ENCODE peak calls at places on chromosomes 3 and 15, in six cellular contexts. K is endothelial cell of umbilical vein, I is spleen, Q is body of pancreas, C is esophagus muscularis mucosa, U is heart left ventricle. W is an unnamed sample.

GRCh38 chr3:142857056-142857455 is 31.8 kb downstream of the PCOLCE2 start:
- DNase-seq in K (no peak), I (no peak), Q (peak), C (no peak), U (peak), W (peak)

GRCh38 chr15:101053261-101053660 is 134.1 kb downstream of the LRRK1 start:
- DNase-seq in K (no peak), I (peak), Q (no peak), C (peak), U (no peak), W (no peak)

GRCh38 chr3:195072916-195073564 is 197.9 kb downstream of the XXYLT1 start:
- DNase-seq in K (no peak), I (peak), Q (no peak), C (no peak), U (peak), W (no peak)

GRCh38 chr3:88149146-88149515 is 628 bp upstream of the C3orf38 start:
- DNase-seq in K (no peak), I (no peak), Q (no peak), C (no peak), U (no peak), W (no peak)

GRCh38 chr3:172213168-172213567 is 173.8 kb downstream of the FNDC3B start:
- DNase-seq in K (no peak), I (no peak), Q (no peak), C (no peak), U (no peak), W (no peak)

GRCh38 chr3:135929670-135930069 is 35.9 kb upstream of the PPP2R3A start:
- DNase-seq in K (no peak), I (no peak), Q (peak), C (peak), U (peak), W (peak)

GRCh38 chr3:112089956-112090898 is 4.0 kb downstream of the C3orf52 start:
- DNase-seq in K (peak), I (no peak), Q (no peak), C (no peak), U (no peak), W (no peak)

GRCh38 chr3:73520931-73521461 is 103.7 kb downstream of the PDZRN3 start:
- DNase-seq in K (no peak), I (no peak), Q (no peak), C (peak), U (no peak), W (no peak)

GRCh38 chr3:152745677-152746076 is 89.3 kb upstream of the P2RY1 start:
- DNase-seq in K (no peak), I (no peak), Q (no peak), C (no peak), U (no peak), W (no peak)

GRCh38 chr3:118501152-118501551 is 533.5 kb downstream of the IGSF11 start:
- DNase-seq in K (peak), I (no peak), Q (peak), C (no peak), U (peak), W (peak)

GRCh38 chr15:80739919-80740318 is 39.3 kb upstream of the CEMIP start:
- DNase-seq in K (no peak), I (no peak), Q (no peak), C (no peak), U (no peak), W (no peak)

GRCh38 chr3:11091791-11092190 is 62.5 kb upstream of the HRH1 start:
- DNase-seq in K (no peak), I (no peak), Q (no peak), C (no peak), U (no peak), W (no peak)

GRCh38 chr3:143121240-143122088 is 1.9 kb downstream of the CHST2 start:
- DNase-seq in K (peak), I (peak), Q (peak), C (peak), U (peak), W (peak)

GRCh38 chr3:20197775-20198174 is 11.8 kb upstream of the SGO1 start:
- DNase-seq in K (no peak), I (no peak), Q (no peak), C (no peak), U (no peak), W (no peak)

GRCh38 chr3:72158639-72159005 is 373.7 kb upstream of the PROK2 start:
- DNase-seq in K (no peak), I (no peak), Q (no peak), C (no peak), U (no peak), W (no peak)

GRCh38 chr15:94177112-94177511 is 54.2 kb upstream of the MCTP2 start:
- DNase-seq in K (no peak), I (no peak), Q (no peak), C (no peak), U (no peak), W (no peak)

GRCh38 chr3:187782008-187782407 is 36.7 kb upstream of the BCL6 start:
- DNase-seq in K (no peak), I (no peak), Q (no peak), C (no peak), U (no peak), W (no peak)

GRCh38 chr3:159672728-159673471 is 315.7 kb upstream of the IL12A start:
- DNase-seq in K (no peak), I (no peak), Q (no peak), C (peak), U (no peak), W (no peak)

GRCh38 chr15:98292442-98293240 is 332.1 kb downstream of the ARRDC4 start:
- DNase-seq in K (peak), I (no peak), Q (peak), C (no peak), U (peak), W (peak)

DNA sequence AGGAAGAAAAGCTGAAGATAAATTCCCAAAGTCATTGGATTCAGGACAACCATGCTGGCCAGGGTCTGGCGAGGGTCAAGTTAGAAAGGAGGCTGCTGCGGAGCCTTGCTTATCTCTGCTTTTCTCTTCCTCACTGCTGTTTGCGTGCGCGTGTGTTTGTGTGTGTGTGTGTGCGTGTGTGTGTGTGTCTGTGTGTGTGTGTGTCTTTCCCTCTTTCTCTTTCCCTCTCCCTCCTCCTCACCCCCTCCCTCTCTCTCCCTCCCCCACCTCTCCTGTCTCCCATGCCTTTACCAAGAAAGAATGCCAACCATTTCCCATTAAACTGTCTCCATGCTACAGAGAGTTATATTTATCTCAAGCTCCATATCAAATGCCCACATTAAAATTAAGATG is at the start of gene COLQ:
- DNase-seq in K (no peak), I (no peak), Q (no peak), C (no peak), U (no peak), W (no peak)
- H3K4me3 ChIP-seq in K (no peak), I (no peak), Q (no peak), C (no peak), U (peak), W (no peak)

GRCh38 chr3:107431298-107432012 is 54.2 kb downstream of the CCDC54 start:
- DNase-seq in K (peak), I (peak), Q (peak), C (peak), U (peak), W (peak)
- TF ChIP-seq POLR2A in K (peak), I (no peak), Q (peak), C (no peak), U (no peak), W (peak)

GRCh38 chr3:24058940-24059705 is 114.0 kb downstream of the NR1D2 start:
- DNase-seq in K (no peak), I (no peak), Q (no peak), C (no peak), U (no peak), W (no peak)

DNA sequence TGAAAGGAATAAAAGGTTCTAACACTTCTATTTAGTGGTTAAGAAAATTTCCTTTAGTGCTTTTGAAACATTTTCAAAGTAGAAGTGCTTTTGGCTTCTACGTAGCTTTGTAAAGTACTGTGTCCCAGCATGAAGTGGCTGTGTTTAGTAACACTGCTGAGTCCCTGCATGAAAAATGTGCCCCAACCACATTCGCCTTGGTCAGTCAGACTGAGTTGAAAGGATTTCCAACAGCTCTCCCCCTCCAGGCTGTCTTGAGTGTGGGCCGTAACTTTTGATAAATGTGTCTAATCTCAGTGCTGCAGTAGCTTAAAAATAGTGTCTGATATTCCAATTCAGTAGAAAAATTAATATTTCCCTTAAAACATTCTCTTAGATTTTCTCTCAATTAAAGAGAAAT is 115.0 kb downstream of the NR1D2 start:
- DNase-seq in K (no peak), I (no peak), Q (no peak), C (no peak), U (no peak), W (no peak)
- H3K4me3 ChIP-seq in K (no peak), I (no peak), Q (no peak), C (no peak), U (no peak), W (no peak)

GRCh38 chr15:40958146-40958545 is 4.9 kb downstream of the CHAC1 start:
- DNase-seq in K (no peak), I (peak), Q (no peak), C (no peak), U (no peak), W (no peak)
- TF ChIP-seq POLR2A in K (no peak), I (no peak), Q (no peak), C (no peak), U (no peak), W (no peak)

GRCh38 chr3:49005298-49005680 is 1.9 kb upstream of the WDR6 start:
- DNase-seq in K (no peak), I (no peak), Q (no peak), C (no peak), U (no peak), W (no peak)

GRCh38 chr3:49007068-49007770 is at the start of gene WDR6:
- DNase-seq in K (peak), I (peak), Q (peak), C (peak), U (peak), W (peak)

GRCh38 chr3:49004352-49005297 is 2.6 kb upstream of the WDR6 start:
- DNase-seq in K (no peak), I (no peak), Q (no peak), C (no peak), U (no peak), W (no peak)

GRCh38 chr3:49006591-49007067 is 562 bp upstream of the WDR6 start:
- DNase-seq in K (peak), I (no peak), Q (peak), C (no peak), U (no peak), W (peak)

DNA sequence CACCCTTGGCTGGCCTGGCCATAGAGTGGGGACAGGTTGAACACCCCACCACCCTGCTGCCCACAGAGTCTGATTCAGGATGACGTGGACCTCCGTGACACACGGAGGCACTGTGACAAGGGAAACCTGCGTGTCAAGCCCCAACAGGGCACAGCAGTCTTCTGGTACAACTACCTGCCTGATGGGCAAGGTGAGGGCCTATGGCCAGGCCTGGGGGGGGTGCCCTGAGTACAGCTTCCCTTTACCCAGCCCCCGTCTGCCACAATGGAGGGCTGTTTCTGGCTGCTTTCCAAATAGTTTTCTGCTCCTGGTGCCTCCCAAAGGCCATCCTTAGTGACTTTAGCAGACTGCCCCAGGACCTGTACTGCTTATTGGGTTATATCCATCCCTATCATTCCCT is 1.2 kb upstream of the WDR6 start:
- DNase-seq in K (no peak), I (no peak), Q (no peak), C (no peak), U (no peak), W (no peak)
- H3K4me3 ChIP-seq in K (no peak), I (peak), Q (no peak), C (peak), U (peak), W (no peak)

DNA sequence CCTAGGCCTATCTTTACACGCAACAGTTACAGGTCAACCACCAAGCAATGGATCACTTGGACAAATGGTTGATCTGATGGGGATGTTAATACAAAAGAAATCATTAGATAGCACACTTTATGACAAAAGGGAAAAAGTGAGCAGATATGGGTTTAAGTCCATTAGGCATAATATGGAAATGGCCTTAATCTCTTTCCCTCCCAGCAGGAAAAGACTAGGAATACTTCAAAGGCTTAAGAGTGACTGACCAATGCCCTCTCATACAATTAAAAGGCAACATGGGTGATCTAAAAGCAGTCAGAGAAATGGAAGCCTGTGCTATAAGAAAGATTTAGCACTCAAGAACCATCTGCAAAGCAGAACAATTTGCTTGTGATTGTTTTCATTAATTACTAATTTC is 3.3 kb downstream of the PRTG start:
- DNase-seq in K (no peak), I (no peak), Q (no peak), C (no peak), U (no peak), W (no peak)
- TF ChIP-seq POLR2A in K (no peak), I (no peak), Q (no peak), C (no peak), U (no peak), W (no peak)

GRCh38 chr15:34292591-34292990 is 45.0 kb downstream of the SLC12A6 start:
- DNase-seq in K (no peak), I (peak), Q (no peak), C (no peak), U (no peak), W (no peak)

GRCh38 chr15:34301058-34301457 is 36.5 kb downstream of the SLC12A6 start:
- DNase-seq in K (no peak), I (no peak), Q (no peak), C (no peak), U (no peak), W (no peak)

DNA sequence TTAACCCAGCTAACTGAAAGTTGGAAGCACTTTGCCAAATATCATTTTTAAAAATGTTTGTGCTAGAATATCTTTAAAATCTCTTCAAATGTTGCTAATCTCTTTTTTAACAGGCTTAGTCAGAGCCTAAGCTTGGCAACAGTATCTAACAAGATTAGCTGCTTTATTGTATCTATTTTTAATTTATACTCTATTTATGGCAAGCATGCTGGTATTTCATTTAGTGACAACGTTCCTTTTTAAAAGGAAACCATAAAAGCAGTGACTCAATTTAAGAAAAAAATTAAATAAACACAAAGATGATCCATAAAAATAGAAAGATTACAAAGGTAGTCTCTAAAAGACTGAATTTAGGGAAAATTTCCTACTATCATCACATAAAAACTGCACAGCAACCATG is 40.5 kb downstream of the SLC12A6 start:
- DNase-seq in K (peak), I (no peak), Q (no peak), C (no peak), U (no peak), W (no peak)
- H3K4me3 ChIP-seq in K (no peak), I (no peak), Q (no peak), C (no peak), U (peak), W (no peak)

GRCh38 chr15:58752716-58753115 is 3.2 kb upstream of the ADAM10 start:
- DNase-seq in K (no peak), I (no peak), Q (no peak), C (no peak), U (no peak), W (no peak)

GRCh38 chr15:58746174-58746573 is 3.3 kb downstream of the ADAM10 start:
- DNase-seq in K (no peak), I (no peak), Q (no peak), C (no peak), U (no peak), W (no peak)

GRCh38 chr15:58748040-58748786 is 1.3 kb downstream of the ADAM10 start:
- DNase-seq in K (peak), I (no peak), Q (no peak), C (no peak), U (no peak), W (no peak)

GRCh38 chr15:58748787-58749531 is 548 bp downstream of the ADAM10 start:
- DNase-seq in K (peak), I (peak), Q (peak), C (peak), U (peak), W (peak)

DNA sequence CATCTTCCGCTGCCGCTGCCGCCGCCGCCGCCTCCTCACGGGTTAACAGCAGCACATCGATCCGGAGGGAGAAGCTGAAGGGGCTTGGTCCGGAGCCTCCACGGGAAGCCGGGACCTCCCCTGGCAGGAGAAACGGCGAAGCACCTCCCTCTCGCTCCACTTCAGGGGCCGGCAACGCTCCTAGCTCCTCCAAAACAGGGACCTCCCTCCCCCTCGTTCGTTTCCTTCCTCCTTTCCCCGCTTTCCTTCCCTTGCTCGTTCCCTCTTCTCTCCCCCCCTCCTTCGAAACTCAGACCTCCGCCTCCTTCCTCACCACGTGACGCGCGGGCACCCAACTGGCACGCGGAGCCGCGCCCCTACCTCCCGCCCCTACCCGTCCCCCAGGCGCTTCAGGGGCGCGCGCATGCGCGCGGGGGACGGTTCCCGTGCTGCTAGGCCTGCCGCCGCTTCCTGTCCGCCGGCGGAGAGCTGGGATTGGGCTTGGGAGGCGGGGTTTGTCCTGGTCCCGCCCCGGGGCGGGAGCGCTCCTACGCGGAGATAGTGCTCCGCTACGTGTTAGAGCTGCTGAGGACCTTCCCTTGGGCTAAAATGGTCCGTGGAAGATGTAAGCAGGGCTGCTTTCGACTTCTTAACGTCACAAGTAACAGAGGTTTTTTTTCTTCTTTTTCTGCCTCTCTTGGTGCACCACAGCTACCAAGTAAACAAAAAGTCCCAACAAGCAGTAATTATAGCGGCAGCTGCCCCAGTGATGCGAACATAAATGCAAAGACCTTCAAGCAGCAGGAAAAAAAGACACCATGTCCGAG is at the start of gene ADAM10:
- DNase-seq in K (peak), I (peak), Q (peak), C (peak), U (peak), W (peak)
- TF ChIP-seq POLR2A in K (peak), I (no peak), Q (peak), C (peak), U (peak), W (peak)

DNA sequence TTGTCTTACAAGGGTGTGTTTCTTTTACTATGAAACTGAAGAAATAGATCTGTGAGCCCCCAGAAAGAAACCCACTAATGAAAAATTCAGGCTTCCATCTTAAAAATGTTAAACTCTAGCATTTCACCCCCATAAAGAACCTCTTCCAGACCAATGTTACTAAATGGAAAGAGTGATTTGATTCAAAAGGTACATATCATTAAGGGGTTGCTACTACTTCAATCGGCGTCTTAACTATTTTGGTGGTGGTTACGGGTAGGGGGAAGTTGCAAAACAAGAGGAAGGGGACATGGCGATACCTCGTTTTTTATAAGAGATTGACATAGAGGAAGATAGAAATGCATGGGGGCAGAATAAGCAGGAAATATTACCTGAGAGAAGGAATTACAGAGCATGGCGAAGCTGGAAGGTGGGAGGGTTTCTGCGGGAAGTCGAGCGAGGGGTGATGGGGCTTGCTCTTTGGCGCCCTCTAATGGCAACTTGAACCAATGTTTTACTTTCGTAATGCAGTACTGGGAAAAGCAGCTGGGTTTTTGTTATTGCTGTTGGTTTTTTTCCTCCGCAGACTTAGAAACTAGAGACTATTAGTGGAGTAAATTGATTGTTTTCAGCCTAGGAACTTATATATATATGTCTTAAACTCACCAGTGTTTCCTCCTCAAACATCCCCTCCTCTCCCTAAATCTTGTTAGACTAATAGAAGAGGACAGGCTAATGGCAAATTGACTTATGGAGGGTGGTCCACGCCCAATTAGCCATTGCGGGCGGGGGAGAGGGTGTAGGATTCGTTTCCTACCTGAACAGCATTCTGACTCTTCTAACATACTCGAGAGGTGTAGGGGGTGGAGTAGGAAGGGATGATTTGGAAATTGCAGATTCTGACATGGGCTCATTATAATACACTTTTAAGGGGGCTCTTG is 11.3 kb upstream of the SOX2 start:
- DNase-seq in K (peak), I (no peak), Q (peak), C (no peak), U (peak), W (peak)
- H3K4me3 ChIP-seq in K (peak), I (no peak), Q (no peak), C (no peak), U (peak), W (no peak)

W was measured in adrenal gland.